ENCODE peak calls at places on chromosomes 6 and 20, in seven cellular contexts. One of them, this sample, is unnamed.

GRCh38 chr6:117233146-117233545 is 32.2 kb upstream of the VGLL2 start:
- DNase-seq in RKO: no peak
- DNase-seq in glutamatergic neuron: no peak
- DNase-seq in stimulated activated CD8-positive, alpha-beta memory T cell treated with anti-CD3 and anti-CD28 coated beads, Interleukin-2, amount 100 ng/mL, for 1 hour: no peak
- DNase-seq in effector CD4-positive, alpha-beta T cell: no peak
- DNase-seq in NCI-H1105 treated with DMSO at 0.1 percent for 48 hours: no peak
- DNase-seq in naive thymus-derived CD8-positive, alpha-beta T cell: no peak
- DNase-seq in this sample: no peak

GRCh38 chr6:121826156-121826810 is 390.8 kb downstream of the GJA1 start:
- DNase-seq in RKO: peak; percentile 92
- DNase-seq in glutamatergic neuron: no peak
- DNase-seq in stimulated activated CD8-positive, alpha-beta memory T cell treated with anti-CD3 and anti-CD28 coated beads, Interleukin-2, amount 100 ng/mL, for 1 hour: no peak
- DNase-seq in effector CD4-positive, alpha-beta T cell: no peak
- DNase-seq in NCI-H1105 treated with DMSO at 0.1 percent for 48 hours: no peak
- DNase-seq in naive thymus-derived CD8-positive, alpha-beta T cell: no peak
- DNase-seq in this sample: no peak

GRCh38 chr6:163489584-163489983 is 75.1 kb downstream of the QKI start:
- DNase-seq in RKO: no peak
- DNase-seq in glutamatergic neuron: no peak
- DNase-seq in stimulated activated CD8-positive, alpha-beta memory T cell treated with anti-CD3 and anti-CD28 coated beads, Interleukin-2, amount 100 ng/mL, for 1 hour: no peak
- DNase-seq in effector CD4-positive, alpha-beta T cell: no peak
- DNase-seq in NCI-H1105 treated with DMSO at 0.1 percent for 48 hours: no peak
- DNase-seq in naive thymus-derived CD8-positive, alpha-beta T cell: no peak
- DNase-seq in this sample: no peak

GRCh38 chr20:19249515-19249914 is 37.1 kb downstream of the SLC24A3 start:
- DNase-seq in RKO: peak; percentile 47
- DNase-seq in glutamatergic neuron: no peak
- DNase-seq in stimulated activated CD8-positive, alpha-beta memory T cell treated with anti-CD3 and anti-CD28 coated beads, Interleukin-2, amount 100 ng/mL, for 1 hour: no peak
- DNase-seq in effector CD4-positive, alpha-beta T cell: no peak
- DNase-seq in NCI-H1105 treated with DMSO at 0.1 percent for 48 hours: no peak
- DNase-seq in naive thymus-derived CD8-positive, alpha-beta T cell: no peak
- DNase-seq in this sample: no peak

GRCh38 chr20:34546751-34547181 is 11.8 kb upstream of the MAP1LC3A start:
- DNase-seq in RKO: no peak
- DNase-seq in glutamatergic neuron: peak; percentile 62
- DNase-seq in stimulated activated CD8-positive, alpha-beta memory T cell treated with anti-CD3 and anti-CD28 coated beads, Interleukin-2, amount 100 ng/mL, for 1 hour: no peak
- DNase-seq in effector CD4-positive, alpha-beta T cell: no peak
- DNase-seq in NCI-H1105 treated with DMSO at 0.1 percent for 48 hours: peak; percentile 95
- DNase-seq in naive thymus-derived CD8-positive, alpha-beta T cell: no peak
- DNase-seq in this sample: no peak

GRCh38 chr20:36445847-36446246 is 95.5 kb upstream of the MYL9 start:
- DNase-seq in RKO: no peak
- DNase-seq in glutamatergic neuron: no peak
- DNase-seq in stimulated activated CD8-positive, alpha-beta memory T cell treated with anti-CD3 and anti-CD28 coated beads, Interleukin-2, amount 100 ng/mL, for 1 hour: no peak
- DNase-seq in effector CD4-positive, alpha-beta T cell: no peak
- DNase-seq in NCI-H1105 treated with DMSO at 0.1 percent for 48 hours: no peak
- DNase-seq in naive thymus-derived CD8-positive, alpha-beta T cell: no peak
- DNase-seq in this sample: no peak

GRCh38 chr20:43787937-43788336 is 61.1 kb upstream of the GTSF1L start:
- DNase-seq in RKO: no peak
- DNase-seq in glutamatergic neuron: no peak
- DNase-seq in stimulated activated CD8-positive, alpha-beta memory T cell treated with anti-CD3 and anti-CD28 coated beads, Interleukin-2, amount 100 ng/mL, for 1 hour: no peak
- DNase-seq in effector CD4-positive, alpha-beta T cell: no peak
- DNase-seq in NCI-H1105 treated with DMSO at 0.1 percent for 48 hours: no peak
- DNase-seq in naive thymus-derived CD8-positive, alpha-beta T cell: no peak
- DNase-seq in this sample: no peak

GRCh38 chr6:30882764-30883475 is 1.4 kb upstream of the DDR1 start:
- DNase-seq in RKO: no peak
- DNase-seq in glutamatergic neuron: no peak
- DNase-seq in stimulated activated CD8-positive, alpha-beta memory T cell treated with anti-CD3 and anti-CD28 coated beads, Interleukin-2, amount 100 ng/mL, for 1 hour: no peak
- DNase-seq in effector CD4-positive, alpha-beta T cell: no peak
- DNase-seq in NCI-H1105 treated with DMSO at 0.1 percent for 48 hours: peak; percentile 12
- DNase-seq in naive thymus-derived CD8-positive, alpha-beta T cell: no peak
- DNase-seq in this sample: peak; percentile 74